ENCODE peak calls at places on chromosomes 1 and 21, in ten cellular contexts. One of them, this sample, is unnamed.

GRCh38 chr1:226863446-226863845 is 7.0 kb upstream of the PSEN2 start:
- DNase-seq in stomach: no peak
- DNase-seq in stimulated activated CD8-positive, alpha-beta memory T cell treated with anti-CD3 and anti-CD28 coated beads, Interleukin-7, amount 100 ng/mL, for 4 hours: no peak
- DNase-seq in activated CD4-positive, alpha-beta T cell treated with anti-CD3 and anti-CD28 coated beads, Interleukin-2, amount 10 ng/mL, durations not matched to agents 7 days and 5 days: no peak
- DNase-seq in A172: peak
- DNase-seq in fibroblast of mammary gland: peak
- DNase-seq in Peyer's patch: no peak
- DNase-seq in Calu3: no peak
- DNase-seq in NCI-H460: no peak
- DNase-seq in left colon: no peak
- DNase-seq in this sample: no peak

GRCh38 chr1:116777831-116778830 is 23.9 kb downstream of the CD2 start:
- DNase-seq in Peyer's patch: no peak
- DNase-seq in stomach: no peak
- DNase-seq in A172: peak
- DNase-seq in NCI-H460: peak
- DNase-seq in fibroblast of mammary gland: peak
- DNase-seq in activated CD4-positive, alpha-beta T cell treated with anti-CD3 and anti-CD28 coated beads, Interleukin-2, amount 10 ng/mL, durations not matched to agents 7 days and 5 days: no peak
- DNase-seq in left colon: no peak
- DNase-seq in Calu3: peak
- DNase-seq in stimulated activated CD8-positive, alpha-beta memory T cell treated with anti-CD3 and anti-CD28 coated beads, Interleukin-7, amount 100 ng/mL, for 4 hours: no peak
- DNase-seq in this sample: peak

GRCh38 chr1:110875216-110875731 is 2.3 kb downstream of the CD53 start:
- DNase-seq in stimulated activated CD8-positive, alpha-beta memory T cell treated with anti-CD3 and anti-CD28 coated beads, Interleukin-7, amount 100 ng/mL, for 4 hours: peak
- DNase-seq in fibroblast of mammary gland: no peak
- DNase-seq in A172: no peak
- DNase-seq in Calu3: no peak
- DNase-seq in left colon: no peak
- DNase-seq in stomach: peak
- DNase-seq in Peyer's patch: peak
- DNase-seq in activated CD4-positive, alpha-beta T cell treated with anti-CD3 and anti-CD28 coated beads, Interleukin-2, amount 10 ng/mL, durations not matched to agents 7 days and 5 days: peak
- DNase-seq in NCI-H460: no peak
- DNase-seq in this sample: no peak

GRCh38 chr1:54254055-54254454 is 54.1 kb downstream of the MRPL37 start:
- DNase-seq in A172: peak
- DNase-seq in Calu3: no peak
- DNase-seq in fibroblast of mammary gland: peak
- DNase-seq in Peyer's patch: no peak
- DNase-seq in left colon: peak
- DNase-seq in activated CD4-positive, alpha-beta T cell treated with anti-CD3 and anti-CD28 coated beads, Interleukin-2, amount 10 ng/mL, durations not matched to agents 7 days and 5 days: no peak
- DNase-seq in stomach: no peak
- DNase-seq in NCI-H460: no peak
- DNase-seq in stimulated activated CD8-positive, alpha-beta memory T cell treated with anti-CD3 and anti-CD28 coated beads, Interleukin-7, amount 100 ng/mL, for 4 hours: no peak
- DNase-seq in this sample: no peak

GRCh38 chr1:1861339-1861730 is 29.6 kb downstream of the GNB1 start:
- DNase-seq in Peyer's patch: no peak
- DNase-seq in NCI-H460: no peak
- DNase-seq in Calu3: no peak
- DNase-seq in activated CD4-positive, alpha-beta T cell treated with anti-CD3 and anti-CD28 coated beads, Interleukin-2, amount 10 ng/mL, durations not matched to agents 7 days and 5 days: no peak
- DNase-seq in A172: no peak
- DNase-seq in left colon: no peak
- DNase-seq in stimulated activated CD8-positive, alpha-beta memory T cell treated with anti-CD3 and anti-CD28 coated beads, Interleukin-7, amount 100 ng/mL, for 4 hours: no peak
- DNase-seq in fibroblast of mammary gland: no peak
- DNase-seq in stomach: no peak
- DNase-seq in this sample: no peak

GRCh38 chr1:55089683-55090082 is 50.3 kb downstream of the PCSK9 start:
- DNase-seq in fibroblast of mammary gland: no peak
- DNase-seq in Calu3: no peak
- DNase-seq in Peyer's patch: no peak
- DNase-seq in left colon: no peak
- DNase-seq in A172: no peak
- DNase-seq in activated CD4-positive, alpha-beta T cell treated with anti-CD3 and anti-CD28 coated beads, Interleukin-2, amount 10 ng/mL, durations not matched to agents 7 days and 5 days: no peak
- DNase-seq in stimulated activated CD8-positive, alpha-beta memory T cell treated with anti-CD3 and anti-CD28 coated beads, Interleukin-7, amount 100 ng/mL, for 4 hours: no peak
- DNase-seq in stomach: no peak
- DNase-seq in NCI-H460: no peak
- DNase-seq in this sample: no peak

GRCh38 chr1:179142889-179143299 is 61.0 kb downstream of the TOR3A start:
- DNase-seq in NCI-H460: peak
- DNase-seq in A172: peak
- DNase-seq in fibroblast of mammary gland: peak
- DNase-seq in Peyer's patch: no peak
- DNase-seq in activated CD4-positive, alpha-beta T cell treated with anti-CD3 and anti-CD28 coated beads, Interleukin-2, amount 10 ng/mL, durations not matched to agents 7 days and 5 days: no peak
- DNase-seq in stimulated activated CD8-positive, alpha-beta memory T cell treated with anti-CD3 and anti-CD28 coated beads, Interleukin-7, amount 100 ng/mL, for 4 hours: no peak
- DNase-seq in left colon: no peak
- DNase-seq in stomach: no peak
- DNase-seq in Calu3: peak
- DNase-seq in this sample: peak

GRCh38 chr1:8169364-8170058 is 143.4 kb upstream of the ERRFI1 start:
- DNase-seq in Calu3: peak
- DNase-seq in NCI-H460: no peak
- DNase-seq in stimulated activated CD8-positive, alpha-beta memory T cell treated with anti-CD3 and anti-CD28 coated beads, Interleukin-7, amount 100 ng/mL, for 4 hours: peak
- DNase-seq in stomach: peak
- DNase-seq in A172: peak
- DNase-seq in left colon: peak
- DNase-seq in Peyer's patch: peak
- DNase-seq in fibroblast of mammary gland: peak
- DNase-seq in activated CD4-positive, alpha-beta T cell treated with anti-CD3 and anti-CD28 coated beads, Interleukin-2, amount 10 ng/mL, durations not matched to agents 7 days and 5 days: peak
- DNase-seq in this sample: no peak

GRCh38 chr1:94690033-94690712 is 130.0 kb upstream of the SLC44A3 start:
- DNase-seq in Calu3: no peak
- DNase-seq in stomach: no peak
- DNase-seq in NCI-H460: no peak
- DNase-seq in stimulated activated CD8-positive, alpha-beta memory T cell treated with anti-CD3 and anti-CD28 coated beads, Interleukin-7, amount 100 ng/mL, for 4 hours: no peak
- DNase-seq in A172: no peak
- DNase-seq in left colon: no peak
- DNase-seq in fibroblast of mammary gland: peak
- DNase-seq in Peyer's patch: no peak
- DNase-seq in activated CD4-positive, alpha-beta T cell treated with anti-CD3 and anti-CD28 coated beads, Interleukin-2, amount 10 ng/mL, durations not matched to agents 7 days and 5 days: no peak
- DNase-seq in this sample: peak

GRCh38 chr1:73577206-73577605 is 620.8 kb downstream of the LRRIQ3 start:
- DNase-seq in fibroblast of mammary gland: no peak
- DNase-seq in stomach: no peak
- DNase-seq in Peyer's patch: no peak
- DNase-seq in NCI-H460: no peak
- DNase-seq in left colon: no peak
- DNase-seq in stimulated activated CD8-positive, alpha-beta memory T cell treated with anti-CD3 and anti-CD28 coated beads, Interleukin-7, amount 100 ng/mL, for 4 hours: no peak
- DNase-seq in Calu3: no peak
- DNase-seq in A172: no peak
- DNase-seq in activated CD4-positive, alpha-beta T cell treated with anti-CD3 and anti-CD28 coated beads, Interleukin-2, amount 10 ng/mL, durations not matched to agents 7 days and 5 days: no peak
- DNase-seq in this sample: no peak

GRCh38 chr1:59605184-59605583 is 209.6 kb upstream of the HOOK1 start:
- DNase-seq in Calu3: no peak
- DNase-seq in fibroblast of mammary gland: no peak
- DNase-seq in A172: no peak
- DNase-seq in activated CD4-positive, alpha-beta T cell treated with anti-CD3 and anti-CD28 coated beads, Interleukin-2, amount 10 ng/mL, durations not matched to agents 7 days and 5 days: no peak
- DNase-seq in NCI-H460: no peak
- DNase-seq in Peyer's patch: no peak
- DNase-seq in left colon: no peak
- DNase-seq in stimulated activated CD8-positive, alpha-beta memory T cell treated with anti-CD3 and anti-CD28 coated beads, Interleukin-7, amount 100 ng/mL, for 4 hours: no peak
- DNase-seq in stomach: no peak
- DNase-seq in this sample: no peak

GRCh38 chr1:7422561-7422960 is 348.5 kb upstream of the VAMP3 start:
- DNase-seq in stimulated activated CD8-positive, alpha-beta memory T cell treated with anti-CD3 and anti-CD28 coated beads, Interleukin-7, amount 100 ng/mL, for 4 hours: no peak
- DNase-seq in Calu3: no peak
- DNase-seq in A172: no peak
- DNase-seq in NCI-H460: no peak
- DNase-seq in left colon: peak
- DNase-seq in fibroblast of mammary gland: no peak
- DNase-seq in stomach: no peak
- DNase-seq in Peyer's patch: no peak
- DNase-seq in activated CD4-positive, alpha-beta T cell treated with anti-CD3 and anti-CD28 coated beads, Interleukin-2, amount 10 ng/mL, durations not matched to agents 7 days and 5 days: no peak
- DNase-seq in this sample: no peak

GRCh38 chr1:66607458-66607857 is 73.5 kb downstream of the SGIP1 start:
- DNase-seq in fibroblast of mammary gland: no peak
- DNase-seq in A172: no peak
- DNase-seq in Calu3: no peak
- DNase-seq in Peyer's patch: no peak
- DNase-seq in stomach: no peak
- DNase-seq in activated CD4-positive, alpha-beta T cell treated with anti-CD3 and anti-CD28 coated beads, Interleukin-2, amount 10 ng/mL, durations not matched to agents 7 days and 5 days: no peak
- DNase-seq in NCI-H460: no peak
- DNase-seq in stimulated activated CD8-positive, alpha-beta memory T cell treated with anti-CD3 and anti-CD28 coated beads, Interleukin-7, amount 100 ng/mL, for 4 hours: no peak
- DNase-seq in left colon: no peak
- DNase-seq in this sample: no peak

GRCh38 chr1:109910963-109911798 is 532 bp downstream of the CSF1 start:
- DNase-seq in Peyer's patch: peak
- DNase-seq in fibroblast of mammary gland: no peak
- DNase-seq in Calu3: no peak
- DNase-seq in stimulated activated CD8-positive, alpha-beta memory T cell treated with anti-CD3 and anti-CD28 coated beads, Interleukin-7, amount 100 ng/mL, for 4 hours: no peak
- DNase-seq in left colon: no peak
- DNase-seq in stomach: no peak
- DNase-seq in A172: no peak
- DNase-seq in activated CD4-positive, alpha-beta T cell treated with anti-CD3 and anti-CD28 coated beads, Interleukin-2, amount 10 ng/mL, durations not matched to agents 7 days and 5 days: peak
- DNase-seq in NCI-H460: no peak
- DNase-seq in this sample: no peak

GRCh38 chr21:18244721-18245486 is at the start of gene CHODL:
- DNase-seq in Calu3: no peak
- DNase-seq in stomach: no peak
- DNase-seq in A172: no peak
- DNase-seq in activated CD4-positive, alpha-beta T cell treated with anti-CD3 and anti-CD28 coated beads, Interleukin-2, amount 10 ng/mL, durations not matched to agents 7 days and 5 days: no peak
- DNase-seq in NCI-H460: no peak
- DNase-seq in fibroblast of mammary gland: no peak
- DNase-seq in Peyer's patch: no peak
- DNase-seq in left colon: no peak
- DNase-seq in stimulated activated CD8-positive, alpha-beta memory T cell treated with anti-CD3 and anti-CD28 coated beads, Interleukin-7, amount 100 ng/mL, for 4 hours: no peak
- DNase-seq in this sample: no peak

GRCh38 chr1:156726549-156727226 is 1.6 kb upstream of the METTL25B start:
- DNase-seq in NCI-H460: peak
- DNase-seq in fibroblast of mammary gland: peak
- DNase-seq in stimulated activated CD8-positive, alpha-beta memory T cell treated with anti-CD3 and anti-CD28 coated beads, Interleukin-7, amount 100 ng/mL, for 4 hours: no peak
- DNase-seq in A172: peak
- DNase-seq in stomach: peak
- DNase-seq in activated CD4-positive, alpha-beta T cell treated with anti-CD3 and anti-CD28 coated beads, Interleukin-2, amount 10 ng/mL, durations not matched to agents 7 days and 5 days: peak
- DNase-seq in Peyer's patch: peak
- DNase-seq in Calu3: peak
- DNase-seq in left colon: peak
- DNase-seq in this sample: peak

GRCh38 chr1:206739411-206740076 is 31.0 kb upstream of the IL19 start:
- DNase-seq in NCI-H460: no peak
- DNase-seq in left colon: peak
- DNase-seq in stimulated activated CD8-positive, alpha-beta memory T cell treated with anti-CD3 and anti-CD28 coated beads, Interleukin-7, amount 100 ng/mL, for 4 hours: no peak
- DNase-seq in stomach: no peak
- DNase-seq in A172: no peak
- DNase-seq in Calu3: no peak
- DNase-seq in fibroblast of mammary gland: no peak
- DNase-seq in Peyer's patch: peak
- DNase-seq in activated CD4-positive, alpha-beta T cell treated with anti-CD3 and anti-CD28 coated beads, Interleukin-2, amount 10 ng/mL, durations not matched to agents 7 days and 5 days: peak
- DNase-seq in this sample: peak

GRCh38 chr1:62294211-62294610 is 25.0 kb downstream of the KANK4 start:
- DNase-seq in stomach: peak
- DNase-seq in left colon: no peak
- DNase-seq in A172: peak
- DNase-seq in Peyer's patch: no peak
- DNase-seq in activated CD4-positive, alpha-beta T cell treated with anti-CD3 and anti-CD28 coated beads, Interleukin-2, amount 10 ng/mL, durations not matched to agents 7 days and 5 days: no peak
- DNase-seq in fibroblast of mammary gland: peak
- DNase-seq in NCI-H460: no peak
- DNase-seq in Calu3: peak
- DNase-seq in stimulated activated CD8-positive, alpha-beta memory T cell treated with anti-CD3 and anti-CD28 coated beads, Interleukin-7, amount 100 ng/mL, for 4 hours: no peak
- DNase-seq in this sample: peak

GRCh38 chr1:231500666-231501065 is 27.8 kb upstream of the TSNAX start:
- DNase-seq in NCI-H460: peak
- DNase-seq in fibroblast of mammary gland: no peak
- DNase-seq in activated CD4-positive, alpha-beta T cell treated with anti-CD3 and anti-CD28 coated beads, Interleukin-2, amount 10 ng/mL, durations not matched to agents 7 days and 5 days: no peak
- DNase-seq in Peyer's patch: no peak
- DNase-seq in stomach: no peak
- DNase-seq in stimulated activated CD8-positive, alpha-beta memory T cell treated with anti-CD3 and anti-CD28 coated beads, Interleukin-7, amount 100 ng/mL, for 4 hours: no peak
- DNase-seq in Calu3: no peak
- DNase-seq in left colon: no peak
- DNase-seq in A172: no peak
- DNase-seq in this sample: no peak

GRCh38 chr1:210739627-210740026 is 394.3 kb downstream of the KCNH1 start:
- DNase-seq in stimulated activated CD8-positive, alpha-beta memory T cell treated with anti-CD3 and anti-CD28 coated beads, Interleukin-7, amount 100 ng/mL, for 4 hours: no peak
- DNase-seq in Peyer's patch: no peak
- DNase-seq in Calu3: no peak
- DNase-seq in stomach: no peak
- DNase-seq in fibroblast of mammary gland: no peak
- DNase-seq in left colon: no peak
- DNase-seq in NCI-H460: no peak
- DNase-seq in A172: no peak
- DNase-seq in activated CD4-positive, alpha-beta T cell treated with anti-CD3 and anti-CD28 coated beads, Interleukin-2, amount 10 ng/mL, durations not matched to agents 7 days and 5 days: no peak
- DNase-seq in this sample: no peak

GRCh38 chr1:39933956-39934941 is 20.7 kb upstream of the MFSD2A start:
- DNase-seq in stimulated activated CD8-positive, alpha-beta memory T cell treated with anti-CD3 and anti-CD28 coated beads, Interleukin-7, amount 100 ng/mL, for 4 hours: no peak
- DNase-seq in Peyer's patch: peak
- DNase-seq in NCI-H460: peak
- DNase-seq in stomach: peak
- DNase-seq in left colon: peak
- DNase-seq in fibroblast of mammary gland: peak
- DNase-seq in A172: peak
- DNase-seq in activated CD4-positive, alpha-beta T cell treated with anti-CD3 and anti-CD28 coated beads, Interleukin-2, amount 10 ng/mL, durations not matched to agents 7 days and 5 days: no peak
- DNase-seq in Calu3: peak
- DNase-seq in this sample: peak

GRCh38 chr1:12153181-12153785 is 13.5 kb upstream of the TNFRSF1B start:
- DNase-seq in A172: peak
- DNase-seq in left colon: peak
- DNase-seq in stimulated activated CD8-positive, alpha-beta memory T cell treated with anti-CD3 and anti-CD28 coated beads, Interleukin-7, amount 100 ng/mL, for 4 hours: no peak
- DNase-seq in Calu3: no peak
- DNase-seq in fibroblast of mammary gland: peak
- DNase-seq in NCI-H460: no peak
- DNase-seq in stomach: peak
- DNase-seq in Peyer's patch: peak
- DNase-seq in activated CD4-positive, alpha-beta T cell treated with anti-CD3 and anti-CD28 coated beads, Interleukin-2, amount 10 ng/mL, durations not matched to agents 7 days and 5 days: no peak
- DNase-seq in this sample: peak

GRCh38 chr1:3931310-3931700 is 31.2 kb upstream of the C1orf174 start:
- DNase-seq in NCI-H460: no peak
- DNase-seq in stimulated activated CD8-positive, alpha-beta memory T cell treated with anti-CD3 and anti-CD28 coated beads, Interleukin-7, amount 100 ng/mL, for 4 hours: no peak
- DNase-seq in Peyer's patch: no peak
- DNase-seq in fibroblast of mammary gland: no peak
- DNase-seq in Calu3: no peak
- DNase-seq in A172: no peak
- DNase-seq in activated CD4-positive, alpha-beta T cell treated with anti-CD3 and anti-CD28 coated beads, Interleukin-2, amount 10 ng/mL, durations not matched to agents 7 days and 5 days: no peak
- DNase-seq in stomach: no peak
- DNase-seq in left colon: no peak
- DNase-seq in this sample: no peak

GRCh38 chr1:20896824-20897223 is 109.7 kb upstream of the HP1BP3 start:
- DNase-seq in Calu3: no peak
- DNase-seq in stomach: no peak
- DNase-seq in A172: no peak
- DNase-seq in Peyer's patch: no peak
- DNase-seq in left colon: no peak
- DNase-seq in stimulated activated CD8-positive, alpha-beta memory T cell treated with anti-CD3 and anti-CD28 coated beads, Interleukin-7, amount 100 ng/mL, for 4 hours: no peak
- DNase-seq in fibroblast of mammary gland: peak
- DNase-seq in NCI-H460: peak
- DNase-seq in activated CD4-positive, alpha-beta T cell treated with anti-CD3 and anti-CD28 coated beads, Interleukin-2, amount 10 ng/mL, durations not matched to agents 7 days and 5 days: no peak
- DNase-seq in this sample: peak

This sample was measured in trophoblast cell.